ENCODE peak calls at places on chromosomes 4 and X, in six cellular contexts. One of them, this sample, is unnamed.

GRCh38 chr4:53656421-53656981 is 65.2 kb upstream of the LNX1 start:
- DNase-seq in K562: no peak
- DNase-seq in H1: no peak
- DNase-seq in HepG2: no peak
- DNase-seq in GM12878: no peak
- DNase-seq in GM12891: no peak
- DNase-seq in this sample: no peak

GRCh38 chrX:110259065-110259559 is 58.8 kb downstream of the AMMECR1 start:
- DNase-seq in K562: no peak
- DNase-seq in H1: no peak
- DNase-seq in HepG2: no peak
- DNase-seq in GM12878: no peak
- DNase-seq in GM12891: no peak
- DNase-seq in this sample: no peak

GRCh38 chr4:84647307-84647884 is 64.5 kb downstream of the CDS1 start:
- DNase-seq in K562: no peak
- DNase-seq in H1: peak; percentile 34
- DNase-seq in HepG2: no peak
- DNase-seq in GM12878: no peak
- DNase-seq in GM12891: no peak
- DNase-seq in this sample: no peak

GRCh38 chr4:26687728-26688127 is 103.8 kb downstream of the TBC1D19 start:
- DNase-seq in K562: no peak
- DNase-seq in H1: no peak
- DNase-seq in HepG2: no peak
- DNase-seq in GM12878: no peak
- DNase-seq in GM12891: no peak
- DNase-seq in this sample: no peak

GRCh38 chrX:120604359-120604782 is 470 bp downstream of the MCTS1 start:
- DNase-seq in K562: peak; percentile 36
- DNase-seq in H1: no peak
- DNase-seq in HepG2: peak; percentile 5
- DNase-seq in GM12878: no peak
- DNase-seq in GM12891: peak; percentile 8
- DNase-seq in this sample: no peak

GRCh38 chr4:113350576-113350975 is 301.1 kb downstream of the ANK2 start:
- DNase-seq in K562: no peak
- DNase-seq in H1: no peak
- DNase-seq in HepG2: no peak
- DNase-seq in GM12878: peak; percentile 17
- DNase-seq in GM12891: no peak
- DNase-seq in this sample: no peak

GRCh38 chr4:165537028-165537648 is 158.3 kb downstream of the CPE start:
- DNase-seq in K562: peak; percentile 46
- DNase-seq in H1: peak; percentile 3
- DNase-seq in HepG2: peak; percentile 40
- DNase-seq in GM12878: no peak
- DNase-seq in GM12891: peak; percentile 5
- DNase-seq in this sample: no peak

GRCh38 chr4:54386693-54387092 is 157.6 kb downstream of the PDGFRA start:
- DNase-seq in K562: no peak
- DNase-seq in H1: no peak
- DNase-seq in HepG2: no peak
- DNase-seq in GM12878: no peak
- DNase-seq in GM12891: no peak
- DNase-seq in this sample: no peak

GRCh38 chrX:101958139-101958538 is 26.3 kb upstream of the ZMAT1 start:
- DNase-seq in K562: no peak
- DNase-seq in H1: no peak
- DNase-seq in HepG2: no peak
- DNase-seq in GM12878: no peak
- DNase-seq in GM12891: no peak
- DNase-seq in this sample: no peak

GRCh38 chrX:136711147-136711546 is 63.2 kb downstream of the CD40LG start:
- DNase-seq in K562: no peak
- DNase-seq in H1: no peak
- DNase-seq in HepG2: no peak
- DNase-seq in GM12878: no peak
- DNase-seq in GM12891: no peak
- DNase-seq in this sample: no peak

GRCh38 chr4:23477905-23478304 is 411.9 kb downstream of the PPARGC1A start:
- DNase-seq in K562: no peak
- DNase-seq in H1: no peak
- DNase-seq in HepG2: no peak
- DNase-seq in GM12878: no peak
- DNase-seq in GM12891: no peak
- DNase-seq in this sample: no peak

GRCh38 chrX:16796298-16796697 is 10.0 kb downstream of the TXLNG start:
- DNase-seq in K562: no peak
- DNase-seq in H1: no peak
- DNase-seq in HepG2: no peak
- DNase-seq in GM12878: no peak
- DNase-seq in GM12891: no peak
- DNase-seq in this sample: no peak

GRCh38 chr4:2743518-2744445 is 12.4 kb downstream of the TNIP2 start:
- DNase-seq in K562: no peak
- DNase-seq in H1: no peak
- DNase-seq in HepG2: no peak
- DNase-seq in GM12878: no peak
- DNase-seq in GM12891: no peak
- DNase-seq in this sample: no peak

GRCh38 chr4:139153411-139154133 is 23.4 kb downstream of the ELF2 start:
- DNase-seq in K562: no peak
- DNase-seq in H1: no peak
- DNase-seq in HepG2: peak; percentile 86
- DNase-seq in GM12878: no peak
- DNase-seq in GM12891: no peak
- DNase-seq in this sample: no peak

GRCh38 chr4:165085946-165086345 is 26.7 kb downstream of the TMEM192 start:
- DNase-seq in K562: no peak
- DNase-seq in H1: no peak
- DNase-seq in HepG2: no peak
- DNase-seq in GM12878: no peak
- DNase-seq in GM12891: no peak
- DNase-seq in this sample: no peak

GRCh38 chr4:98710831-98711230 is 52.4 kb upstream of the TSPAN5 start:
- DNase-seq in K562: no peak
- DNase-seq in H1: no peak
- DNase-seq in HepG2: no peak
- DNase-seq in GM12878: no peak
- DNase-seq in GM12891: no peak
- DNase-seq in this sample: no peak

GRCh38 chrX:39810901-39811300 is 286.9 kb downstream of the BCOR start:
- DNase-seq in K562: no peak
- DNase-seq in H1: no peak
- DNase-seq in HepG2: no peak
- DNase-seq in GM12878: no peak
- DNase-seq in GM12891: no peak
- DNase-seq in this sample: no peak

GRCh38 chrX:10415704-10416001 is 204.7 kb downstream of the MID1 start:
- DNase-seq in K562: no peak
- DNase-seq in H1: no peak
- DNase-seq in HepG2: no peak
- DNase-seq in GM12878: no peak
- DNase-seq in GM12891: no peak
- DNase-seq in this sample: no peak

GRCh38 chr4:112523008-112523440 is 7.0 kb upstream of the NEUROG2 start:
- DNase-seq in K562: peak; percentile 51
- DNase-seq in H1: no peak
- DNase-seq in HepG2: no peak
- DNase-seq in GM12878: no peak
- DNase-seq in GM12891: no peak
- DNase-seq in this sample: no peak

GRCh38 chr4:27066591-27066990 is 205.9 kb downstream of the STIM2 start:
- DNase-seq in K562: no peak
- DNase-seq in H1: no peak
- DNase-seq in HepG2: no peak
- DNase-seq in GM12878: no peak
- DNase-seq in GM12891: no peak
- DNase-seq in this sample: no peak

GRCh38 chr4:6926081-6926480 is 16.5 kb downstream of the TBC1D14 start:
- DNase-seq in K562: no peak
- DNase-seq in H1: no peak
- DNase-seq in HepG2: no peak
- DNase-seq in GM12878: no peak
- DNase-seq in GM12891: no peak
- DNase-seq in this sample: no peak

GRCh38 chr4:128830906-128831525 is 21.5 kb downstream of the JADE1 start:
- DNase-seq in K562: no peak
- DNase-seq in H1: no peak
- DNase-seq in HepG2: no peak
- DNase-seq in GM12878: no peak
- DNase-seq in GM12891: no peak
- DNase-seq in this sample: no peak
- TF ChIP-seq TAF1 in K562: no peak
- TF ChIP-seq TAF1 in H1: no peak
- TF ChIP-seq TAF1 in HepG2: no peak
- TF ChIP-seq TAF1 in GM12878: no peak
- TF ChIP-seq TAF1 in GM12891: no peak
- TF ChIP-seq TAF1 in this sample: no peak

DNA sequence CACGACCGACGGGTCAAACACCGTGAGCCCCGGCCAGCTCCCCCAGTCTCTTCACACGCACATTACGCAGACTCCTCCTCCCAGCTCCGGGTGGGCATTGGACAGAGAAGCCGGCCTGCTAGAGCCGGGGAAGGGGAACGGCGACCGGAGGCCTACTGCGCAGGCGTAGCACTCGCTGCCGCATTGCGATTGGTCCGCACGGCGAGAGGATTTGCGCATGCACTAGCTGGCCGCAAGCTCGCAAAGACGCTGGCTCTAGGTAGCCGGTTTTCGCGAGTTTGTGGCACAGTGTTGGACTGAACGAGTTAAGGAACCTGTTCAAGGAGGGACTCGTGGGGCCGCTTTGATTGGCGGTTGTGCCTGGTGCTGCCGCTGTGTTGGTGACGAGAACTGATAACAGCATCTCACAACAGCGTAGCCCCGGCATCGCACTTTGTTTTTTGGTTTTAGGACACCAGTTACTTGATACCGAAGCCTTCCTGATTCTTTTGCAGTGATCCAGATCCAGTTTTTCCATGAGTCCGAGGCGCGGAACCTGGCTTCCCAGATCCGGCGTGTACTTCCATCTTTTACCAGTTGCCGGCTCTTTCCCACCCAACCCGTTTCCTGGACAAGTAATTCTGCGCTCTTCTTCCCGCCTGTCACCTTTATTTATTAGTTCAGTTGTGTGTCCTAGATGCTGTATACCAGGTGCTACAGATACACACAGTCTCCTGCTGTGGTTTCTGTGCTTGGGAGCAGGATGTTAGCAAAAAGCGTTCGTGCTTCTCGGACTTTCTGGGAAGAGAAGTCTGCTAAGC is at the start of gene AIFM1:
- DNase-seq in K562: peak; percentile 93
- DNase-seq in H1: peak; percentile 82
- DNase-seq in HepG2: peak; percentile 88
- DNase-seq in GM12878: peak; percentile 91
- DNase-seq in GM12891: peak; percentile 57
- DNase-seq in this sample: peak; percentile 72
- TF ChIP-seq POLR2A in K562: peak; percentile 93
- TF ChIP-seq POLR2A in H1: peak; percentile 16
- TF ChIP-seq POLR2A in HepG2: peak; percentile 72
- TF ChIP-seq POLR2A in GM12878: peak; percentile 84
- TF ChIP-seq POLR2A in GM12891: peak; percentile 85
- TF ChIP-seq POLR2A in this sample: peak; percentile 80

GRCh38 chr4:18847276-18847890 is 825.8 kb upstream of the LCORL start:
- DNase-seq in K562: no peak
- DNase-seq in H1: no peak
- DNase-seq in HepG2: no peak
- DNase-seq in GM12878: no peak
- DNase-seq in GM12891: no peak
- DNase-seq in this sample: no peak
- TF ChIP-seq TAF1 in K562: no peak
- TF ChIP-seq TAF1 in H1: no peak
- TF ChIP-seq TAF1 in HepG2: no peak
- TF ChIP-seq TAF1 in GM12878: no peak
- TF ChIP-seq TAF1 in GM12891: no peak
- TF ChIP-seq TAF1 in this sample: no peak

DNA sequence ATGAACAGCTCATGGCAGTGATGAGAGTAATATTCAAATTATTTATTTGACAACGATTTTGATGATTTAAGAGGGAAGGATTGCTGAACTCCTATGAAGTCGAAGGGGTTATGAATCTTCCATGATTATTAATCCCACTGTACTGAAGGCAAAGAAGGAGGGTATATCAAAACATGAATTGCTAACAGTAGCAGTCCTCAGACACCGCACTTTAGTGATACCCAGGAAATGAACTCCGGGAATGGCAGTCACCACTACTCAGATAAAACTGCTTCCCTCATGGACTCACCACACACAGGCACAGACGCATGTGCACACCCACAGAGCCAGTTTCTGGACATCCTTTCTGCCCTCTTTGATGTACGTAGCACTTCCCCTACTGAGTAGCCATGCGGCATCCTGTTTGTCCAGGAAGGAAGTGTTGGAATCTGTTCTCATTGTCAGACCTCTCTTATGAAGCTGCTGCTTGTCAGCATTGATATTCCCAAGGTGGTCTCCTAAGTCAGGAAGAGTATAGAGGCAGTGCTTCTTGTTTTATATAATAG is 95.7 kb downstream of the DCLK2 start:
- DNase-seq in K562: no peak
- DNase-seq in H1: no peak
- DNase-seq in HepG2: no peak
- DNase-seq in GM12878: no peak
- DNase-seq in GM12891: no peak
- DNase-seq in this sample: no peak
- TF ChIP-seq POLR2A in K562: no peak
- TF ChIP-seq POLR2A in H1: no peak
- TF ChIP-seq POLR2A in HepG2: no peak
- TF ChIP-seq POLR2A in GM12878: no peak
- TF ChIP-seq POLR2A in GM12891: no peak
- TF ChIP-seq POLR2A in this sample: no peak

DNA sequence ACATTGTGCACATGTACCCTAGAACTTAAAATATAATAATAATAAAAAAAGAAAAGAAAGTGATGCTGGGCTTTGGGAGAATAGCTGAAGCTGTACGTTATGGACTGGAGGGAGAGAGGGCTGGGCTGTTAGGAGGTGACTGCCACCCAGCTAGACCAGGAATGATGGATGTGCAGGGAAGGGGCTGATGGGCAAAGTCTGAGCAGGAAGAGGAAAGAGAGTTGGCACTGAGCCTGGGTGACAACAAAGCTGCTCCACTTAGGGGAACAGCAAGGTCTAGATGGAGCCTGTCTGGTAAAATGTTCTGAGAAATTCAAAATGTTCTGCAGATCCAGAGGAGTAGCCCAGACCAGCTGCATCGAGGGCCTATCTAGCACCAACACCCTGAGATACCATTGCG is 32.3 kb downstream of the MED28 start:
- DNase-seq in K562: no peak
- DNase-seq in H1: no peak
- DNase-seq in HepG2: peak; percentile 8
- DNase-seq in GM12878: no peak
- DNase-seq in GM12891: no peak
- DNase-seq in this sample: no peak
- TF ChIP-seq TAF1 in K562: no peak
- TF ChIP-seq TAF1 in H1: no peak
- TF ChIP-seq TAF1 in HepG2: no peak
- TF ChIP-seq TAF1 in GM12878: no peak
- TF ChIP-seq TAF1 in GM12891: no peak
- TF ChIP-seq TAF1 in this sample: no peak

This sample was measured in GM12892.